ENCODE peak calls at places on chromosomes 11 and 22, in four cellular contexts. V is MCF 10A, S is NCI-H146, Q is NCI-H1417. C is an unnamed sample.

GRCh38 chr11:32213223-32213622 is 122.3 kb downstream of the RCN1 start:
- DNase-seq in V (peak), S (no peak), Q (no peak), C (no peak)

GRCh38 chr11:64969209-64969608 is 2.7 kb downstream of the MAJIN start:
- DNase-seq in Q (no peak), V (peak), S (peak), C (peak)

GRCh38 chr11:120343429-120343828 is 7.2 kb downstream of the ARHGEF12 start:
- DNase-seq in S (no peak), Q (no peak), V (no peak), C (no peak)

GRCh38 chr11:58654079-58654907 is 31.8 kb downstream of the CNTF start:
- DNase-seq in V (peak), S (peak), Q (peak), C (peak)

GRCh38 chr22:41827671-41828070 is 5.2 kb upstream of the SREBF2 start:
- DNase-seq in Q (no peak), V (no peak), S (no peak), C (no peak)

GRCh38 chr11:61555051-61555969 is 25.6 kb downstream of the SYT7 start:
- DNase-seq in Q (peak), V (no peak), S (peak), C (peak)

GRCh38 chr11:89625171-89625570 is 84.9 kb upstream of the TRIM77 start:
- DNase-seq in V (no peak), S (peak), Q (no peak), C (peak)

GRCh38 chr11:47593934-47594855 is at the start of gene C1QTNF4:
- DNase-seq in S (peak), V (no peak), Q (peak), C (no peak)

GRCh38 chr22:49838771-49839717 is 11.4 kb upstream of the BRD1 start:
- DNase-seq in Q (no peak), S (no peak), V (no peak), C (no peak)

GRCh38 chr11:126162286-126163030 is 49.0 kb downstream of the RPUSD4 start:
- DNase-seq in Q (no peak), S (no peak), V (no peak), C (no peak)

GRCh38 chr22:23142546-23143105 is 836 bp upstream of the RSPH14 start:
- DNase-seq in V (no peak), Q (no peak), S (no peak), C (no peak)

GRCh38 chr22:49372530-49373288 is 455.0 kb downstream of the BRD1 start:
- DNase-seq in V (no peak), Q (no peak), S (peak), C (no peak)

GRCh38 chr11:30753504-30753903 is 167.4 kb upstream of the MPPED2 start:
- DNase-seq in Q (no peak), S (no peak), V (no peak), C (no peak)

GRCh38 chr11:82007536-82007935 is 726.1 kb downstream of the FAM181B start:
- DNase-seq in S (no peak), Q (no peak), V (no peak), C (peak)

GRCh38 chr11:117097567-117098268 is 510 bp downstream of the SIK3 start:
- DNase-seq in S (peak), V (peak), Q (peak), C (peak)

GRCh38 chr11:31870609-31871309 is 59.6 kb upstream of the PAX6 start:
- DNase-seq in S (peak), Q (peak), V (peak), C (peak)

GRCh38 chr11:75072582-75072981 is 24.1 kb downstream of the OR2AT4 start:
- DNase-seq in Q (no peak), V (no peak), S (no peak), C (peak)

GRCh38 chr11:27303903-27304302 is 59.1 kb downstream of the CCDC34 start:
- DNase-seq in Q (no peak), V (no peak), S (no peak), C (no peak)

GRCh38 chr22:50105529-50106100 is 15.8 kb downstream of the MOV10L1 start:
- DNase-seq in Q (no peak), V (no peak), S (no peak), C (no peak)

GRCh38 chr11:11569936-11570491 is 51.8 kb downstream of the GALNT18 start:
- DNase-seq in V (peak), S (no peak), Q (no peak), C (no peak)

GRCh38 chr22:34604312-34604711 is 461.6 kb upstream of the ISX start:
- DNase-seq in V (no peak), S (no peak), Q (no peak), C (no peak)

GRCh38 chr11:26704249-26704648 is 17.6 kb downstream of the SLC5A12 start:
- DNase-seq in V (no peak), S (no peak), Q (no peak), C (no peak)

GRCh38 chr22:50569041-50569459 is 6.3 kb upstream of the SYCE3 start:
- DNase-seq in V (no peak), S (no peak), Q (no peak), C (peak)

GRCh38 chr22:31604746-31605705 is 57.0 kb downstream of the PISD start:
- DNase-seq in V (no peak), Q (no peak), S (no peak), C (no peak)

GRCh38 chr11:64776875-64777274 is 1.5 kb downstream of the SF1 start:
- DNase-seq in V (no peak), S (no peak), Q (no peak), C (no peak)

GRCh38 chr22:36350751-36351594 is 36.8 kb downstream of the MYH9 start:
- DNase-seq in Q (no peak), V (peak), S (no peak), C (no peak)

GRCh38 chr11:121328213-121328966 is 35.8 kb downstream of the SC5D start:
- DNase-seq in Q (no peak), V (no peak), S (no peak), C (no peak)

C was measured in DMS53.